ENCODE peak calls at places on chromosomes 6 and 20, in seven cellular contexts. K, D, X, S, U, I and T are unnamed samples.
A peak's percentile ranks its signal among the peaks of the same experiment; 100 is the strongest.

GRCh38 chr6:98716341-98716740 is 118.0 kb upstream of the POU3F2 start:
- DNase-seq in K (no peak), D (no peak), S (no peak), U (no peak), X (no peak), I (no peak), T (no peak)

GRCh38 chr6:57190140-57190539 is 18.0 kb downstream of the BAG2 start:
- DNase-seq in D (no peak), K (peak; percentile 62), S (no peak), X (peak; percentile 26), I (no peak), U (no peak), T (no peak)

GRCh38 chr6:101537917-101538316 is 144.4 kb downstream of the GRIK2 start:
- DNase-seq in S (no peak), I (no peak), K (no peak), D (no peak), U (no peak), X (no peak), T (no peak)

GRCh38 chr6:162055365-162055764 is 672.2 kb downstream of the PRKN start:
- DNase-seq in U (no peak), D (no peak), I (no peak), S (no peak), X (no peak), K (no peak), T (no peak)

GRCh38 chr6:99619409-99619762 is 12.8 kb downstream of the PRDM13 start:
- DNase-seq in D (no peak), I (no peak), K (no peak), X (no peak), U (no peak), S (no peak), T (no peak)

GRCh38 chr6:17935188-17936149 is 52.0 kb downstream of the KIF13A start:
- DNase-seq in U (no peak), K (no peak), I (no peak), S (no peak), D (no peak), X (no peak), T (no peak)

GRCh38 chr20:33672426-33673114 is 1.7 kb downstream of the NECAB3 start:
- DNase-seq in I (no peak), K (peak; percentile 72), U (no peak), D (no peak), X (no peak), S (no peak), T (no peak)

GRCh38 chr6:63527658-63528514 is 44.4 kb upstream of the LOC128125822 start:
- DNase-seq in I (no peak), U (peak; percentile 51), K (peak; percentile 89), D (no peak), S (no peak), X (peak; percentile 91), T (no peak)

GRCh38 chr6:147930743-147931142 is 411.9 kb upstream of the SASH1 start:
- DNase-seq in X (no peak), D (no peak), K (no peak), U (no peak), I (no peak), S (no peak), T (no peak)

GRCh38 chr20:14838663-14839650 is 501.5 kb upstream of the FLRT3 start:
- DNase-seq in U (no peak), X (no peak), D (no peak), I (no peak), S (no peak), K (peak; percentile 31), T (no peak)

GRCh38 chr20:48142258-48142657 is 357.0 kb upstream of the SULF2 start:
- DNase-seq in K (no peak), I (no peak), X (no peak), D (no peak), S (no peak), U (no peak), T (no peak)

GRCh38 chr6:111096246-111096645 is 8.9 kb downstream of the SLC16A10 start:
- DNase-seq in D (no peak), S (no peak), X (no peak), K (no peak), U (no peak), I (no peak), T (peak; percentile 66)

GRCh38 chr20:36349384-36350170 is 43.4 kb downstream of the DLGAP4 start:
- DNase-seq in S (no peak), I (no peak), X (peak; percentile 78), D (no peak), U (no peak), K (no peak), T (no peak)

GRCh38 chr20:33431797-33432381 is 11.7 kb downstream of the SNTA1 start:
- DNase-seq in D (no peak), I (no peak), K (peak; percentile 52), S (no peak), U (no peak), X (no peak), T (no peak)

GRCh38 chr20:11267131-11267761 is 593.4 kb upstream of the JAG1 start:
- DNase-seq in D (peak; percentile 28), S (peak; percentile 70), U (peak; percentile 87), K (peak; percentile 95), X (peak; percentile 97), I (no peak), T (no peak)

GRCh38 chr6:117906905-117907599 is at the start of gene SLC35F1:
- DNase-seq in D (peak; percentile 47), U (no peak), S (no peak), I (no peak), K (peak; percentile 50), X (no peak), T (no peak)

GRCh38 chr6:77638129-77638830 is 14.6 kb upstream of the MEI4 start:
- DNase-seq in U (no peak), I (no peak), S (no peak), D (no peak), X (no peak), K (no peak), T (no peak)

GRCh38 chr6:129568015-129568414 is 142.0 kb downstream of the ARHGAP18 start:
- DNase-seq in S (no peak), X (no peak), I (no peak), D (no peak), U (no peak), K (no peak), T (no peak)

GRCh38 chr6:89432875-89433636 is at the start of gene ANKRD6:
- DNase-seq in I (peak; percentile 90), K (peak; percentile 45), X (peak; percentile 27), D (peak; percentile 42), U (peak; percentile 47), S (peak; percentile 67), T (peak; percentile 81)